ENCODE peak calls at places on chromosome 19, in five cellular contexts. D, E, Z, B and O are unnamed samples.

GRCh38 chr19:3175761-3176714 is 2.5 kb upstream of the S1PR4 start:
- DNase-seq in D (no peak), E (peak), Z (peak), B (peak), O (no peak)

GRCh38 chr19:49677232-49677881 is at the start of gene PRMT1:
- DNase-seq in D (peak), E (peak), Z (peak), B (peak), O (peak)

GRCh38 chr19:2179095-2179494 is 15.4 kb downstream of the DOT1L start:
- DNase-seq in D (no peak), E (no peak), Z (no peak), B (no peak), O (no peak)

GRCh38 chr19:11269408-11269807 is 7.1 kb upstream of the DOCK6 start:
- DNase-seq in D (no peak), E (peak), Z (no peak), B (no peak), O (no peak)

GRCh38 chr19:50490411-50490811 is 13.8 kb upstream of the GARIN5A start:
- DNase-seq in D (no peak), E (no peak), Z (peak), B (no peak), O (no peak)

GRCh38 chr19:52518646-52519045 is 8.8 kb upstream of the ZNF808 start:
- DNase-seq in D (no peak), E (no peak), Z (no peak), B (no peak), O (no peak)

GRCh38 chr19:27901078-27901477 is 1311.9 kb downstream of the UQCRFS1 start:
- DNase-seq in D (no peak), E (no peak), Z (no peak), B (no peak), O (no peak)

GRCh38 chr19:46303702-46304397 is 7.0 kb downstream of the HIF3A start:
- DNase-seq in D (no peak), E (peak), Z (peak), B (no peak), O (no peak)

GRCh38 chr19:4338441-4339350 is at the start of gene STAP2:
- DNase-seq in D (peak), E (peak), Z (peak), B (no peak), O (no peak)